ENCODE peak calls at places on chromosomes 4 and X, in nine cellular contexts. One of them, this sample, is unnamed. For H3K4me1, the result is how much of the 10 kb centered on the place peaks cover.

GRCh38 chr4:83150563-83151330 is 36.2 kb upstream of the PLAC8 start:
- DNase-seq in CD8-positive, alpha-beta T cell: no peak
- DNase-seq in MM.1S: no peak
- DNase-seq in pancreas: no peak
- DNase-seq in endodermal cell: no peak
- DNase-seq in cardiac muscle cell: peak
- DNase-seq in heart right ventricle: no peak
- DNase-seq in A549: no peak
- DNase-seq in K562: no peak
- DNase-seq in this sample: no peak

GRCh38 chr4:5893013-5893580 is at the start of gene CRMP1:
- DNase-seq in A549: no peak
- DNase-seq in cardiac muscle cell: peak
- DNase-seq in endodermal cell: peak
- DNase-seq in K562: no peak
- DNase-seq in CD8-positive, alpha-beta T cell: no peak
- DNase-seq in MM.1S: no peak
- DNase-seq in heart right ventricle: peak
- DNase-seq in pancreas: no peak
- DNase-seq in this sample: no peak

GRCh38 chr4:337932-338758 is 531 bp downstream of the ZNF141 start:
- DNase-seq in CD8-positive, alpha-beta T cell: peak
- DNase-seq in MM.1S: no peak
- DNase-seq in heart right ventricle: peak
- DNase-seq in A549: peak
- DNase-seq in cardiac muscle cell: peak
- DNase-seq in pancreas: no peak
- DNase-seq in endodermal cell: no peak
- DNase-seq in K562: no peak
- DNase-seq in this sample: no peak

GRCh38 chr4:6391186-6391851 is 81.1 kb downstream of the PPP2R2C start:
- DNase-seq in heart right ventricle: no peak
- DNase-seq in A549: no peak
- DNase-seq in endodermal cell: no peak
- DNase-seq in K562: no peak
- DNase-seq in CD8-positive, alpha-beta T cell: no peak
- DNase-seq in MM.1S: no peak
- DNase-seq in cardiac muscle cell: no peak
- DNase-seq in pancreas: no peak
- DNase-seq in this sample: no peak

GRCh38 chr4:83767017-83767541 is 231.2 kb downstream of the GPAT3 start:
- DNase-seq in MM.1S: no peak
- DNase-seq in heart right ventricle: no peak
- DNase-seq in CD8-positive, alpha-beta T cell: no peak
- DNase-seq in K562: no peak
- DNase-seq in cardiac muscle cell: no peak
- DNase-seq in pancreas: no peak
- DNase-seq in endodermal cell: no peak
- DNase-seq in A549: no peak
- DNase-seq in this sample: no peak

GRCh38 chr4:109298279-109299010 is 4.0 kb downstream of the COL25A1 start:
- DNase-seq in K562: peak
- DNase-seq in pancreas: peak
- DNase-seq in endodermal cell: no peak
- DNase-seq in heart right ventricle: no peak
- DNase-seq in MM.1S: peak
- DNase-seq in cardiac muscle cell: peak
- DNase-seq in A549: peak
- DNase-seq in CD8-positive, alpha-beta T cell: no peak
- DNase-seq in this sample: no peak

GRCh38 chrX:119488749-119489148 is 20.5 kb downstream of the SLC25A5 start:
- DNase-seq in pancreas: peak
- DNase-seq in endodermal cell: peak
- DNase-seq in MM.1S: peak
- DNase-seq in CD8-positive, alpha-beta T cell: no peak
- DNase-seq in heart right ventricle: no peak
- DNase-seq in cardiac muscle cell: peak
- DNase-seq in A549: peak
- DNase-seq in K562: no peak
- DNase-seq in this sample: no peak

GRCh38 chr4:65668201-65669007 is 1.9 kb downstream of the EPHA5 start:
- DNase-seq in endodermal cell: peak
- DNase-seq in K562: no peak
- DNase-seq in CD8-positive, alpha-beta T cell: no peak
- DNase-seq in MM.1S: no peak
- DNase-seq in heart right ventricle: no peak
- DNase-seq in A549: no peak
- DNase-seq in cardiac muscle cell: no peak
- DNase-seq in pancreas: peak
- DNase-seq in this sample: no peak

GRCh38 chr4:10015140-10015753 is 6.0 kb downstream of the SLC2A9 start:
- DNase-seq in MM.1S: peak
- DNase-seq in CD8-positive, alpha-beta T cell: no peak
- DNase-seq in A549: peak
- DNase-seq in endodermal cell: peak
- DNase-seq in K562: no peak
- DNase-seq in heart right ventricle: no peak
- DNase-seq in cardiac muscle cell: peak
- DNase-seq in pancreas: peak
- DNase-seq in this sample: no peak

GRCh38 chr4:64508089-64508488 is 98.8 kb upstream of the TECRL start:
- DNase-seq in MM.1S: no peak
- DNase-seq in endodermal cell: no peak
- DNase-seq in CD8-positive, alpha-beta T cell: no peak
- DNase-seq in K562: no peak
- DNase-seq in pancreas: no peak
- DNase-seq in A549: no peak
- DNase-seq in cardiac muscle cell: no peak
- DNase-seq in heart right ventricle: no peak
- DNase-seq in this sample: no peak

GRCh38 chr4:176927117-176927516 is 134.4 kb upstream of the VEGFC start:
- DNase-seq in K562: no peak
- DNase-seq in heart right ventricle: no peak
- DNase-seq in pancreas: no peak
- DNase-seq in cardiac muscle cell: no peak
- DNase-seq in CD8-positive, alpha-beta T cell: no peak
- DNase-seq in A549: no peak
- DNase-seq in MM.1S: no peak
- DNase-seq in endodermal cell: no peak
- DNase-seq in this sample: no peak

GRCh38 chr4:28788929-28789490 is 1928.4 kb downstream of the STIM2 start:
- DNase-seq in A549: peak
- DNase-seq in cardiac muscle cell: no peak
- DNase-seq in pancreas: no peak
- DNase-seq in endodermal cell: no peak
- DNase-seq in heart right ventricle: no peak
- DNase-seq in K562: no peak
- DNase-seq in CD8-positive, alpha-beta T cell: no peak
- DNase-seq in MM.1S: peak
- DNase-seq in this sample: no peak

GRCh38 chr4:185238261-185238681 is 28.9 kb downstream of the SNX25 start:
- DNase-seq in cardiac muscle cell: peak
- DNase-seq in CD8-positive, alpha-beta T cell: no peak
- DNase-seq in pancreas: no peak
- DNase-seq in endodermal cell: no peak
- DNase-seq in heart right ventricle: no peak
- DNase-seq in A549: no peak
- DNase-seq in K562: no peak
- DNase-seq in MM.1S: no peak
- DNase-seq in this sample: no peak

GRCh38 chr4:157014621-157015591 is 43.3 kb upstream of the PDGFC start:
- DNase-seq in heart right ventricle: no peak
- DNase-seq in cardiac muscle cell: peak
- DNase-seq in CD8-positive, alpha-beta T cell: no peak
- DNase-seq in A549: no peak
- DNase-seq in pancreas: no peak
- DNase-seq in MM.1S: no peak
- DNase-seq in endodermal cell: peak
- DNase-seq in K562: no peak
- DNase-seq in this sample: no peak

GRCh38 chr4:38005637-38006036 is 45.4 kb downstream of the PTTG2 start:
- DNase-seq in cardiac muscle cell: no peak
- DNase-seq in heart right ventricle: no peak
- DNase-seq in K562: no peak
- DNase-seq in A549: no peak
- DNase-seq in MM.1S: no peak
- DNase-seq in CD8-positive, alpha-beta T cell: no peak
- DNase-seq in endodermal cell: no peak
- DNase-seq in pancreas: no peak
- DNase-seq in this sample: no peak
- H3K4me1 ChIP-seq in cardiac muscle cell: under half
- H3K4me1 ChIP-seq in heart right ventricle: under half
- H3K4me1 ChIP-seq in K562: under half
- H3K4me1 ChIP-seq in A549: under half
- H3K4me1 ChIP-seq in MM.1S: under half
- H3K4me1 ChIP-seq in CD8-positive, alpha-beta T cell: under half
- H3K4me1 ChIP-seq in endodermal cell: under half
- H3K4me1 ChIP-seq in pancreas: under half
- H3K4me1 ChIP-seq in this sample: under half

GRCh38 chr4:155666701-155667537 is at the start of gene GUCY1A1:
- DNase-seq in CD8-positive, alpha-beta T cell: no peak
- DNase-seq in cardiac muscle cell: peak
- DNase-seq in MM.1S: peak
- DNase-seq in A549: no peak
- DNase-seq in K562: no peak
- DNase-seq in heart right ventricle: peak
- DNase-seq in endodermal cell: peak
- DNase-seq in pancreas: peak
- DNase-seq in this sample: peak
- TF ChIP-seq CTCF in CD8-positive, alpha-beta T cell: no peak
- TF ChIP-seq CTCF in cardiac muscle cell: no peak
- TF ChIP-seq CTCF in MM.1S: peak
- TF ChIP-seq CTCF in A549: no peak
- TF ChIP-seq CTCF in K562: no peak
- TF ChIP-seq CTCF in heart right ventricle: no peak
- TF ChIP-seq CTCF in endodermal cell: no peak
- TF ChIP-seq CTCF in pancreas: no peak
- TF ChIP-seq CTCF in this sample: no peak

GRCh38 chrX:31128849-31129248 is 57.0 kb upstream of the FTHL17 start:
- DNase-seq in cardiac muscle cell: no peak
- DNase-seq in A549: no peak
- DNase-seq in CD8-positive, alpha-beta T cell: no peak
- DNase-seq in heart right ventricle: no peak
- DNase-seq in MM.1S: no peak
- DNase-seq in endodermal cell: no peak
- DNase-seq in pancreas: no peak
- DNase-seq in K562: no peak
- DNase-seq in this sample: no peak
- H3K4me1 ChIP-seq in cardiac muscle cell: under half
- H3K4me1 ChIP-seq in A549: under half
- H3K4me1 ChIP-seq in CD8-positive, alpha-beta T cell: under half
- H3K4me1 ChIP-seq in heart right ventricle: under half
- H3K4me1 ChIP-seq in MM.1S: under half
- H3K4me1 ChIP-seq in endodermal cell: under half
- H3K4me1 ChIP-seq in pancreas: under half
- H3K4me1 ChIP-seq in K562: under half
- H3K4me1 ChIP-seq in this sample: under half

GRCh38 chr4:70761276-70761816 is 39.6 kb downstream of the RUFY3 start:
- DNase-seq in pancreas: no peak
- DNase-seq in cardiac muscle cell: no peak
- DNase-seq in MM.1S: no peak
- DNase-seq in A549: no peak
- DNase-seq in endodermal cell: no peak
- DNase-seq in K562: no peak
- DNase-seq in CD8-positive, alpha-beta T cell: no peak
- DNase-seq in heart right ventricle: no peak
- DNase-seq in this sample: no peak

GRCh38 chr4:70754990-70755688 is 33.4 kb downstream of the RUFY3 start:
- DNase-seq in heart right ventricle: no peak
- DNase-seq in CD8-positive, alpha-beta T cell: no peak
- DNase-seq in endodermal cell: no peak
- DNase-seq in cardiac muscle cell: no peak
- DNase-seq in A549: no peak
- DNase-seq in pancreas: no peak
- DNase-seq in K562: no peak
- DNase-seq in MM.1S: no peak
- DNase-seq in this sample: no peak

GRCh38 chr4:70754470-70754869 is 32.7 kb downstream of the RUFY3 start:
- DNase-seq in heart right ventricle: no peak
- DNase-seq in CD8-positive, alpha-beta T cell: no peak
- DNase-seq in MM.1S: no peak
- DNase-seq in K562: no peak
- DNase-seq in endodermal cell: no peak
- DNase-seq in A549: no peak
- DNase-seq in cardiac muscle cell: no peak
- DNase-seq in pancreas: no peak
- DNase-seq in this sample: no peak

GRCh38 chr4:70759126-70759525 is 37.4 kb downstream of the RUFY3 start:
- DNase-seq in heart right ventricle: no peak
- DNase-seq in pancreas: no peak
- DNase-seq in endodermal cell: no peak
- DNase-seq in MM.1S: no peak
- DNase-seq in cardiac muscle cell: no peak
- DNase-seq in A549: no peak
- DNase-seq in CD8-positive, alpha-beta T cell: no peak
- DNase-seq in K562: no peak
- DNase-seq in this sample: no peak

GRCh38 chr4:70759627-70760026 is 37.9 kb downstream of the RUFY3 start:
- DNase-seq in pancreas: no peak
- DNase-seq in endodermal cell: no peak
- DNase-seq in cardiac muscle cell: no peak
- DNase-seq in heart right ventricle: no peak
- DNase-seq in CD8-positive, alpha-beta T cell: no peak
- DNase-seq in MM.1S: no peak
- DNase-seq in A549: no peak
- DNase-seq in K562: no peak
- DNase-seq in this sample: no peak
- TF ChIP-seq CTCF in pancreas: no peak
- TF ChIP-seq CTCF in endodermal cell: no peak
- TF ChIP-seq CTCF in cardiac muscle cell: no peak
- TF ChIP-seq CTCF in heart right ventricle: no peak
- TF ChIP-seq CTCF in CD8-positive, alpha-beta T cell: no peak
- TF ChIP-seq CTCF in MM.1S: no peak
- TF ChIP-seq CTCF in A549: no peak
- TF ChIP-seq CTCF in K562: no peak
- TF ChIP-seq CTCF in this sample: no peak

DNA sequence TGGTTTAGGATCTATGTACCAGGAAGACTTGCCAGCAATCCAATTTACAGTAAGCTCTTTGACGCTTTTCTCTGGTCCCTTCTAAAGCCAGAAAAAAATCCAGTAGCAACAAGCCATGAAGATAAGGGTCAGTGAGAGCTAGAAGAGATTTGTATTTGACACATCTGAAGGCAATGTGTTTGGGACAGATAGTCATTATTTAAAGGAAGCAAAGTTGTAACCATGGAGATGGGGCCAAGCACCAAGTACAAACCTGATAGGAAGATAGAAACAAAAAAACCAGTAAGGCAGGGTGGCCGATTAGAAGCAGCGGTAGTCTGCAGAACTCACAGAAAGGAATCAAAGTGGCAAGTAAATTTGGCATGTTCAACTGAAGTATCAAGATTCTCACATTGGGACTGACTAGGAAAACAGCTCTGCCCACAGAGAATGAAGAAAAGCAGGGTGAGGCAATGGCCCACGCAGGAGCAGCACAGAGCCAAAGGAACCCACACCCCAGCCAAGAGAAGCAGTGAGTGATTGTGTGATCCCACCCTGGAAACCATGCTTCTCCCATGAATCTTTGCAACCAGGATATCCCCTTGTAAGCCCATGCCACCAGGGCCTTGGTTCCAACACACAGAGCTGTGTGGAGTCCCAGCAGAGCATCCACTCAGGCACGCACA is 12.9 kb upstream of the C4orf54 start:
- DNase-seq in CD8-positive, alpha-beta T cell: no peak
- DNase-seq in cardiac muscle cell: no peak
- DNase-seq in endodermal cell: no peak
- DNase-seq in heart right ventricle: no peak
- DNase-seq in K562: peak
- DNase-seq in MM.1S: no peak
- DNase-seq in pancreas: no peak
- DNase-seq in A549: no peak
- DNase-seq in this sample: no peak
- H3K4me1 ChIP-seq in CD8-positive, alpha-beta T cell: under half
- H3K4me1 ChIP-seq in cardiac muscle cell: under half
- H3K4me1 ChIP-seq in endodermal cell: under half
- H3K4me1 ChIP-seq in heart right ventricle: under half
- H3K4me1 ChIP-seq in K562: under half
- H3K4me1 ChIP-seq in MM.1S: under half
- H3K4me1 ChIP-seq in pancreas: under half
- H3K4me1 ChIP-seq in A549: under half
- H3K4me1 ChIP-seq in this sample: under half